ENCODE peak calls at places on chromosomes 12 and 14, in seven cellular contexts. M is mesenchymal stem cell, H is IMR-90, K is neuronal stem cell, A is mesendoderm, O is H1, R is trophoblast cell. N is an unnamed sample.
A peak's percentile ranks its signal among the peaks of the same experiment; 100 is the strongest.

GRCh38 chr14:45201908-45202307 is 51.1 kb downstream of the MIS18BP1 start:
- DNase-seq in M (peak; percentile 21), H (no peak), K (no peak), O (no peak), A (peak; percentile 46), R (no peak), N (peak; percentile 44)

GRCh38 chr12:16349132-16349463 is 1.7 kb downstream of the MGST1 start:
- DNase-seq in A (peak; percentile 76), H (peak; percentile 96), K (no peak), O (no peak), R (no peak), M (peak; percentile 90), N (no peak)

GRCh38 chr12:123998344-123998941 is 25.4 kb downstream of the ZNF664 start:
- DNase-seq in M (peak; percentile 80), R (no peak), O (no peak), K (no peak), H (peak; percentile 43), A (no peak), N (no peak)

GRCh38 chr14:84686550-84686949 is 843.4 kb upstream of the FLRT2 start:
- DNase-seq in A (no peak), M (no peak), K (no peak), O (no peak), R (no peak), H (no peak), N (no peak)

GRCh38 chr12:78966926-78967325 is 102.4 kb downstream of the SYT1 start:
- DNase-seq in R (no peak), H (no peak), A (no peak), M (no peak), K (no peak), O (no peak), N (no peak)

GRCh38 chr14:53894456-53894855 is 62.2 kb downstream of the BMP4 start:
- DNase-seq in M (peak; percentile 76), R (no peak), H (peak; percentile 79), K (no peak), O (no peak), A (no peak), N (no peak)

GRCh38 chr12:96044017-96044985 is 8.9 kb upstream of the LTA4H start:
- DNase-seq in H (peak; percentile 84), A (no peak), O (no peak), M (peak; percentile 75), R (peak; percentile 17), K (no peak), N (no peak)

GRCh38 chr14:21612324-21612723 is 22.4 kb downstream of the OR10G2 start:
- DNase-seq in H (no peak), R (no peak), K (no peak), M (peak; percentile 17), O (no peak), A (peak; percentile 21), N (no peak)

GRCh38 chr14:50855558-50855957 is 16.3 kb upstream of the ABHD12B start:
- DNase-seq in M (peak; percentile 43), H (no peak), O (no peak), K (no peak), R (peak; percentile 77), A (no peak), N (no peak)

GRCh38 chr12:63968685-63969084 is 124.2 kb downstream of the SRGAP1 start:
- DNase-seq in H (no peak), A (no peak), M (no peak), O (no peak), K (no peak), R (no peak), N (no peak)

GRCh38 chr14:97248973-97249372 is 451.8 kb downstream of the VRK1 start:
- DNase-seq in A (no peak), O (no peak), K (no peak), H (no peak), R (no peak), M (no peak), N (no peak)

GRCh38 chr12:99609455-99610181 is 37.9 kb upstream of the GARIN6 start:
- DNase-seq in M (no peak), A (peak; percentile 12), H (no peak), R (no peak), K (no peak), O (no peak), N (no peak)

GRCh38 chr12:50224026-50224692 is 57.0 kb upstream of the CERS5 start:
- DNase-seq in O (no peak), A (peak; percentile 85), M (peak; percentile 69), R (peak; percentile 88), K (no peak), H (peak; percentile 61), N (peak; percentile 49)

GRCh38 chr12:132284071-132284492 is 45.3 kb downstream of the GALNT9 start:
- DNase-seq in H (peak; percentile 12), O (no peak), R (no peak), K (no peak), M (no peak), A (no peak), N (no peak)

GRCh38 chr12:131873293-131873692 is 21.1 kb upstream of the ULK1 start:
- DNase-seq in R (no peak), H (no peak), O (no peak), A (no peak), K (no peak), M (no peak), N (no peak)

DNA sequence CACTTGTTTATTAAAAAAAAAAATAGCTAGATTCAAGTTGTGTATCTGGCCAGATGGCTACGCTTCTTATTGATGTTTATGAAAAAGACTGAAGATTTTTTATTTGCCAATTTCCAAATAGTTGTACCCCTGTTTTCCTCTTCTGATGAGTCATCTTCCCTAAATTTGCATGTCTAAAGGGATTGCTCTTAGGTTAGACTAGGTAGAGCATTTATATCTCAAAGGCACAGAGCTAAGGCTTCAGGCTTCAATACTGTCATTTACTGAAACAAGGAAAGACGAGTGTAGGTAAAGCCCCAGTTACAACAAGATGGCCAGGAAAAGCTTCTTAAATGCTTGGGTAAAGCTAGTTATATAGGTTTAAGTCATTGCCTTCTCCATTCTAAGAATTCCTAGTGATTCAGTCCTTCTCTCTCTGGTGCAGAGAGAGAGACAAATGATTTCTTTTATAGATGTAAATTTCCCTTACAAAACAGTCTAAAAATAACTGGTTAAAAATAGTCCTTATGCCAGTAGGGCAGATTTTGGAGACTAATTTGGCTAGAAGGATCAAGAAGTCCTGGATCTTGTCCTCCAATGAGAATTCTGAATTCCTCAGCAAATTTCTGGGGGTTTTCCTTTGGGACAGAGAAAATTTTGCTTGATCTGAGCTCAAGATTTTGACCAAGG is 26.1 kb downstream of the LEMD3 start:
- DNase-seq in K (no peak), H (no peak), R (no peak), M (no peak), O (no peak), A (peak; percentile 18), N (no peak)
- H3K4me2 ChIP-seq in K (no peak overlapping the region), H (no peak overlapping the region), R (no peak overlapping the region), M (no peak overlapping the region), O (peak overlapping the region; percentile 14), A (no peak overlapping the region), N (peak overlapping the region; percentile 48)

DNA sequence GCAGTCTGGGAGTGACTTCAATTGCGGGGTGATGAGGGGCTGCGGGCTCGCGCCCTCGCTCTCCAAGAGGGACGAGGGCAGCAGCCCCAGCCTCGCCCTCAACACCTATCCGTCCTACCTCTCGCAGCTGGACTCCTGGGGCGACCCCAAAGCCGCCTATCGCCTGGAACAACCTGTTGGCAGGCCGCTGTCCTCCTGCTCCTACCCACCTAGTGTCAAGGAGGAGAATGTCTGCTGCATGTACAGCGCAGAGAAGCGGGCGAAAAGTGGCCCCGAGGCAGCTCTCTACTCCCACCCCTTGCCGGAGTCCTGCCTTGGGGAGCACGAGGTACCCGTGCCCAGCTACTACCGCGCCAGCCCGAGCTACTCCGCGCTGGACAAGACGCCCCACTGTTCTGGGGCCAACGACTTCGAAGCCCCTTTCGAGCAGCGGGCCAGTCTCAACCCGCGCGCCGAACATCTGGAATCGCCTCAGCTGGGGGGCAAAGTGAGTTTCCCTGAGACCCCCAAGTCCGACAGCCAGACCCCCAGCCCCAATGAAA is 483 bp downstream of the HOXC10 start:
- DNase-seq in K (no peak), M (no peak), O (no peak), R (no peak), A (no peak), H (no peak), N (peak; percentile 68)
- H3K23ac ChIP-seq in K (peak overlapping the region; percentile 56), M (no peak overlapping the region), O (no peak overlapping the region), R (no peak overlapping the region), A (no peak overlapping the region), H (no peak overlapping the region), N (no peak overlapping the region)

GRCh38 chr14:91399868-91400640 is 17.6 kb downstream of the CCDC88C start:
- DNase-seq in O (peak; percentile 55), R (no peak), H (no peak), K (no peak), M (no peak), A (no peak), N (peak; percentile 43)
- H3K4me2 ChIP-seq in O (no peak overlapping the region), R (no peak overlapping the region), H (no peak overlapping the region), K (no peak overlapping the region), M (no peak overlapping the region), A (no peak overlapping the region), N (peak overlapping the region; percentile 25)

DNA sequence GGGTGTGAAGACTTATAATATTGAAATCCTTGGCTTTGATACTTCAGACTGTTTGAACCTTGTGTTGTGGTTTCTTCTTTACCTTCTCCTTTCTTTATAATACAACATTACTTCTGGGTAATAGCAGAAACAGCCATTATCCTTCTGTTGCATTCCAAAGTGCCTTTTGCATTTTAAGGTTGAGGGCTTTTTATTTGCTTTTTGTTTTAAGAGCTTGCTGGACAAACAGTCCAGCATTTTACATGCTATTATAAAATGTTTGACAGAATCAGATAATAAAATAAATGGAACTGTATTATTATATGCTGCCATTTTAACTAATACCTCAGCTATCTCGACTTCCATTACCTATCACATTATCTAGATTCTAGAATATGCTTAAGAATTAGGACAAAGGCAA is 14.0 kb downstream of the RNF34 start:
- DNase-seq in H (no peak), M (no peak), R (no peak), O (no peak), K (no peak), A (no peak), N (no peak)
- H3K23ac ChIP-seq in H (no peak overlapping the region), M (no peak overlapping the region), R (no peak overlapping the region), O (no peak overlapping the region), K (no peak overlapping the region), A (no peak overlapping the region), N (no peak overlapping the region)

GRCh38 chr12:11578461-11578993 is 70.9 kb upstream of the ETV6 start:
- DNase-seq in O (no peak), M (no peak), R (no peak), H (no peak), K (no peak), A (no peak), N (no peak)
- H3K4me2 ChIP-seq in O (no peak overlapping the region), M (no peak overlapping the region), R (no peak overlapping the region), H (no peak overlapping the region), K (no peak overlapping the region), A (no peak overlapping the region), N (no peak overlapping the region)

DNA sequence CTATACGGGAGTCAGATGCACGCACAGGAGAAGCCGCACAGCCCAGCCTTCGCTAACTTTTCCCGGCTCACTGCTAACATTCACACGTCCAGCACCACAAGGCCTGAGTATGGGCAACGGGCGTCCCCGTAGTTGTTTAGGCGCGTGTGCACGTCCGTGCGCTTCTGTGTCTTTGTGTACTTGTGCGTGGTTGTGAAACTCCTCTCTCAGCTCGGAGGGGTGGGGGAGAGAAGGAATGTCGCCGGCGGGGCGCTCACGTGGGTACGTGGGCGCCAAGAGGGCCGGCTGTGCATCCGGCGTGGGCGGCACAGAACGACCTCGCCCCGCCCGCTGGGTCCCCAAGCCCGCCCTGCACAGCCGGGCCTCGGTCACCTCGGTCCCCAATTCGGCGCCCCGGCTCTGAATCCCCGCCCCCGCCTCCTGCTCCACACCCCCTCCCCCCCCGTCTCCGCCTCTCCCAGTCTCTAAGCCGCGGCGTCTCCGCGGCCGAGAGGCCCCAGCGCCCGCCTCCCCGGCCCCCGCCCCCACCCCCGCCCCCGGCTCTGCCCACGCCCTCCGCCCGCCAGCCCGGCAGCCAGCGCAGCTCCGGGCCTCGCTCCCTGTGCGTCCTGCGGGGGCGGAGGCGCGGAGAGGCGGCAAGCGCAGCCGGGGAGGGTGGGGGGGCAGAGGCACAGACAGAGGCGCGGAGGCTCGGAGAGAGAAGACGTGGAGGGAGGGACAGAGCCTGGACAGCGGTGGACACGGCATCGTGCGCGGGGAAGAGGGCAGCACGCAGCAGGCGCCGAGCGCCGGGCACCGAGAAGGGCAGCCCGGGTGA is at the start of gene NAB2:
- DNase-seq in R (peak; percentile 90), O (peak; percentile 87), K (peak; percentile 91), A (peak; percentile 94), M (peak; percentile 99), H (peak; percentile 97), N (peak; percentile 97)
- H3K23ac ChIP-seq in R (no peak within 1 kb of the TSS), O (no peak within 1 kb of the TSS), K (peak within 1 kb of the TSS; percentile 92), A (peak within 1 kb of the TSS; percentile 90), M (peak within 1 kb of the TSS; percentile 95), H (peak within 1 kb of the TSS; percentile 100), N (no peak within 1 kb of the TSS)

N was measured in H9.